ENCODE peak calls at places on chromosomes 2 and 18, in ten cellular contexts. One of them, this sample, is unnamed.

GRCh38 chr18:48621240-48621639 is 82.4 kb downstream of the CTIF start:
- DNase-seq in GM20000: no peak
- DNase-seq in lower lobe of right lung: no peak
- DNase-seq in tibial nerve: no peak
- DNase-seq in sigmoid colon: no peak
- DNase-seq in heart right ventricle: no peak
- DNase-seq in fibroblast of mammary gland: peak
- DNase-seq in HL-60: no peak
- DNase-seq in OCI-LY7: no peak
- DNase-seq in Panc1: no peak
- DNase-seq in this sample: no peak

GRCh38 chr2:59585657-59586056 is 967.8 kb downstream of the BCL11A start:
- DNase-seq in fibroblast of mammary gland: no peak
- DNase-seq in Panc1: no peak
- DNase-seq in tibial nerve: no peak
- DNase-seq in HL-60: no peak
- DNase-seq in GM20000: no peak
- DNase-seq in OCI-LY7: no peak
- DNase-seq in lower lobe of right lung: no peak
- DNase-seq in sigmoid colon: no peak
- DNase-seq in heart right ventricle: no peak
- DNase-seq in this sample: no peak

GRCh38 chr2:145123606-145124005 is 603.7 kb upstream of the ZEB2 start:
- DNase-seq in lower lobe of right lung: peak
- DNase-seq in tibial nerve: no peak
- DNase-seq in OCI-LY7: no peak
- DNase-seq in heart right ventricle: peak
- DNase-seq in fibroblast of mammary gland: peak
- DNase-seq in HL-60: no peak
- DNase-seq in GM20000: no peak
- DNase-seq in Panc1: no peak
- DNase-seq in sigmoid colon: no peak
- DNase-seq in this sample: no peak

GRCh38 chr2:232532406-232532805 is 6.4 kb downstream of the CHRND start:
- DNase-seq in GM20000: no peak
- DNase-seq in heart right ventricle: peak
- DNase-seq in HL-60: no peak
- DNase-seq in sigmoid colon: peak
- DNase-seq in OCI-LY7: peak
- DNase-seq in lower lobe of right lung: peak
- DNase-seq in fibroblast of mammary gland: no peak
- DNase-seq in tibial nerve: no peak
- DNase-seq in Panc1: no peak
- DNase-seq in this sample: no peak

GRCh38 chr2:112626604-112627059 is 19.1 kb upstream of the SLC20A1 start:
- DNase-seq in fibroblast of mammary gland: peak
- DNase-seq in Panc1: peak
- DNase-seq in lower lobe of right lung: peak
- DNase-seq in GM20000: peak
- DNase-seq in OCI-LY7: peak
- DNase-seq in sigmoid colon: peak
- DNase-seq in heart right ventricle: peak
- DNase-seq in tibial nerve: no peak
- DNase-seq in HL-60: peak
- DNase-seq in this sample: peak

GRCh38 chr2:8685697-8686358 is 4.0 kb downstream of the ID2 start:
- DNase-seq in fibroblast of mammary gland: no peak
- DNase-seq in HL-60: peak
- DNase-seq in tibial nerve: peak
- DNase-seq in heart right ventricle: peak
- DNase-seq in lower lobe of right lung: peak
- DNase-seq in GM20000: peak
- DNase-seq in OCI-LY7: peak
- DNase-seq in sigmoid colon: peak
- DNase-seq in Panc1: no peak
- DNase-seq in this sample: peak

GRCh38 chr18:48290162-48290926 is 118.8 kb downstream of the ZBTB7C start:
- DNase-seq in heart right ventricle: no peak
- DNase-seq in OCI-LY7: no peak
- DNase-seq in fibroblast of mammary gland: no peak
- DNase-seq in sigmoid colon: no peak
- DNase-seq in HL-60: no peak
- DNase-seq in GM20000: no peak
- DNase-seq in lower lobe of right lung: no peak
- DNase-seq in tibial nerve: no peak
- DNase-seq in Panc1: no peak
- DNase-seq in this sample: no peak

GRCh38 chr18:79507076-79507545 is 111.4 kb downstream of the NFATC1 start:
- DNase-seq in sigmoid colon: peak
- DNase-seq in OCI-LY7: no peak
- DNase-seq in lower lobe of right lung: peak
- DNase-seq in GM20000: no peak
- DNase-seq in HL-60: no peak
- DNase-seq in Panc1: no peak
- DNase-seq in heart right ventricle: peak
- DNase-seq in fibroblast of mammary gland: peak
- DNase-seq in tibial nerve: peak
- DNase-seq in this sample: peak

GRCh38 chr2:85911097-85911496 is 22.3 kb upstream of the ST3GAL5 start:
- DNase-seq in tibial nerve: no peak
- DNase-seq in heart right ventricle: no peak
- DNase-seq in sigmoid colon: no peak
- DNase-seq in OCI-LY7: no peak
- DNase-seq in lower lobe of right lung: no peak
- DNase-seq in fibroblast of mammary gland: no peak
- DNase-seq in Panc1: no peak
- DNase-seq in GM20000: no peak
- DNase-seq in HL-60: no peak
- DNase-seq in this sample: no peak

GRCh38 chr2:61970807-61971556 is 65.5 kb downstream of the COMMD1 start:
- DNase-seq in OCI-LY7: no peak
- DNase-seq in tibial nerve: no peak
- DNase-seq in heart right ventricle: no peak
- DNase-seq in Panc1: no peak
- DNase-seq in GM20000: no peak
- DNase-seq in HL-60: no peak
- DNase-seq in lower lobe of right lung: no peak
- DNase-seq in sigmoid colon: no peak
- DNase-seq in fibroblast of mammary gland: no peak
- DNase-seq in this sample: no peak
- TF ChIP-seq CTCF in OCI-LY7: no peak
- TF ChIP-seq CTCF in tibial nerve: no peak
- TF ChIP-seq CTCF in heart right ventricle: peak
- TF ChIP-seq CTCF in Panc1: peak
- TF ChIP-seq CTCF in GM20000: no peak
- TF ChIP-seq CTCF in HL-60: no peak
- TF ChIP-seq CTCF in lower lobe of right lung: no peak
- TF ChIP-seq CTCF in sigmoid colon: no peak
- TF ChIP-seq CTCF in fibroblast of mammary gland: no peak
- TF ChIP-seq CTCF in this sample: no peak

DNA sequence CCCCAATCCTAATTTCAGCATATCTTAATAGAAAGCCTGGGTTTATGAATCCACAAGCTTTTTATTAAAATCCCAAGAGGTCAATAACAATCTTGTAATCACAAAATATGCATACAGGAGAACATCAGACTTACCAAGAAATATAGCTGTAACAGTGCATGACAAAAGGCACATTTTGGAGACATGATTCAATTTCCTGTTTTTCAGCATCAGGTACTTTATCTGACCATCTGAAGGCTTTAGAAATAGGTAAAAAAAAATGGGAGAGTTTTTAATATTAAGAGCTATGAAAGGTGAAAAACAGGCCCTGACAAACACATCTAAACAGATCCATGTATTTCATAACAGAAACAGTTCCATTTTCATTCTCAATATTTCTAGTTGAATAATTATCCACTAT is 89.9 kb upstream of the EFEMP1 start:
- DNase-seq in Panc1: no peak
- DNase-seq in fibroblast of mammary gland: no peak
- DNase-seq in HL-60: no peak
- DNase-seq in OCI-LY7: no peak
- DNase-seq in lower lobe of right lung: no peak
- DNase-seq in sigmoid colon: no peak
- DNase-seq in GM20000: no peak
- DNase-seq in heart right ventricle: no peak
- DNase-seq in tibial nerve: no peak
- DNase-seq in this sample: no peak
- TF ChIP-seq CTCF in Panc1: no peak
- TF ChIP-seq CTCF in fibroblast of mammary gland: no peak
- TF ChIP-seq CTCF in HL-60: no peak
- TF ChIP-seq CTCF in OCI-LY7: no peak
- TF ChIP-seq CTCF in lower lobe of right lung: no peak
- TF ChIP-seq CTCF in sigmoid colon: no peak
- TF ChIP-seq CTCF in GM20000: no peak
- TF ChIP-seq CTCF in heart right ventricle: no peak
- TF ChIP-seq CTCF in tibial nerve: no peak
- TF ChIP-seq CTCF in this sample: no peak

GRCh38 chr2:231411237-231411636 is 15.7 kb downstream of the B3GNT7 start:
- DNase-seq in sigmoid colon: no peak
- DNase-seq in HL-60: no peak
- DNase-seq in tibial nerve: no peak
- DNase-seq in lower lobe of right lung: no peak
- DNase-seq in fibroblast of mammary gland: no peak
- DNase-seq in heart right ventricle: no peak
- DNase-seq in Panc1: no peak
- DNase-seq in GM20000: no peak
- DNase-seq in OCI-LY7: no peak
- DNase-seq in this sample: no peak

GRCh38 chr2:231413456-231413855 is 17.9 kb downstream of the B3GNT7 start:
- DNase-seq in sigmoid colon: no peak
- DNase-seq in heart right ventricle: no peak
- DNase-seq in GM20000: no peak
- DNase-seq in HL-60: no peak
- DNase-seq in tibial nerve: no peak
- DNase-seq in lower lobe of right lung: no peak
- DNase-seq in fibroblast of mammary gland: no peak
- DNase-seq in OCI-LY7: no peak
- DNase-seq in Panc1: no peak
- DNase-seq in this sample: no peak

GRCh38 chr2:231410293-231411004 is 14.9 kb downstream of the B3GNT7 start:
- DNase-seq in sigmoid colon: no peak
- DNase-seq in fibroblast of mammary gland: no peak
- DNase-seq in heart right ventricle: no peak
- DNase-seq in GM20000: no peak
- DNase-seq in HL-60: no peak
- DNase-seq in Panc1: no peak
- DNase-seq in tibial nerve: no peak
- DNase-seq in OCI-LY7: no peak
- DNase-seq in lower lobe of right lung: no peak
- DNase-seq in this sample: no peak

GRCh38 chr2:231412616-231412963 is 17.1 kb downstream of the B3GNT7 start:
- DNase-seq in GM20000: no peak
- DNase-seq in OCI-LY7: no peak
- DNase-seq in HL-60: no peak
- DNase-seq in lower lobe of right lung: no peak
- DNase-seq in fibroblast of mammary gland: no peak
- DNase-seq in heart right ventricle: no peak
- DNase-seq in Panc1: no peak
- DNase-seq in sigmoid colon: no peak
- DNase-seq in tibial nerve: no peak
- DNase-seq in this sample: no peak

GRCh38 chr2:231411871-231412615 is 16.5 kb downstream of the B3GNT7 start:
- DNase-seq in OCI-LY7: peak
- DNase-seq in tibial nerve: peak
- DNase-seq in GM20000: peak
- DNase-seq in lower lobe of right lung: peak
- DNase-seq in fibroblast of mammary gland: peak
- DNase-seq in Panc1: peak
- DNase-seq in heart right ventricle: peak
- DNase-seq in sigmoid colon: peak
- DNase-seq in HL-60: no peak
- DNase-seq in this sample: peak
- TF ChIP-seq CTCF in OCI-LY7: peak
- TF ChIP-seq CTCF in tibial nerve: peak
- TF ChIP-seq CTCF in GM20000: peak
- TF ChIP-seq CTCF in lower lobe of right lung: peak
- TF ChIP-seq CTCF in fibroblast of mammary gland: peak
- TF ChIP-seq CTCF in Panc1: peak
- TF ChIP-seq CTCF in heart right ventricle: peak
- TF ChIP-seq CTCF in sigmoid colon: peak
- TF ChIP-seq CTCF in HL-60: peak
- TF ChIP-seq CTCF in this sample: peak

GRCh38 chr2:234949762-234950434 is 1.9 kb upstream of the SH3BP4 start:
- DNase-seq in lower lobe of right lung: no peak
- DNase-seq in HL-60: no peak
- DNase-seq in tibial nerve: no peak
- DNase-seq in Panc1: no peak
- DNase-seq in OCI-LY7: no peak
- DNase-seq in GM20000: no peak
- DNase-seq in sigmoid colon: no peak
- DNase-seq in fibroblast of mammary gland: peak
- DNase-seq in heart right ventricle: no peak
- DNase-seq in this sample: no peak

GRCh38 chr2:234951386-234952269 is at the start of gene SH3BP4:
- DNase-seq in GM20000: peak
- DNase-seq in sigmoid colon: peak
- DNase-seq in Panc1: no peak
- DNase-seq in OCI-LY7: no peak
- DNase-seq in fibroblast of mammary gland: peak
- DNase-seq in lower lobe of right lung: peak
- DNase-seq in heart right ventricle: peak
- DNase-seq in HL-60: no peak
- DNase-seq in tibial nerve: peak
- DNase-seq in this sample: peak

GRCh38 chr2:234950435-234950729 is 1.4 kb upstream of the SH3BP4 start:
- DNase-seq in tibial nerve: no peak
- DNase-seq in HL-60: no peak
- DNase-seq in lower lobe of right lung: no peak
- DNase-seq in sigmoid colon: no peak
- DNase-seq in fibroblast of mammary gland: no peak
- DNase-seq in OCI-LY7: no peak
- DNase-seq in Panc1: no peak
- DNase-seq in heart right ventricle: no peak
- DNase-seq in GM20000: no peak
- DNase-seq in this sample: no peak

GRCh38 chr2:234952270-234953115 is 676 bp downstream of the SH3BP4 start:
- DNase-seq in heart right ventricle: peak
- DNase-seq in Panc1: no peak
- DNase-seq in sigmoid colon: peak
- DNase-seq in tibial nerve: no peak
- DNase-seq in HL-60: no peak
- DNase-seq in lower lobe of right lung: peak
- DNase-seq in GM20000: peak
- DNase-seq in fibroblast of mammary gland: no peak
- DNase-seq in OCI-LY7: no peak
- DNase-seq in this sample: no peak

DNA sequence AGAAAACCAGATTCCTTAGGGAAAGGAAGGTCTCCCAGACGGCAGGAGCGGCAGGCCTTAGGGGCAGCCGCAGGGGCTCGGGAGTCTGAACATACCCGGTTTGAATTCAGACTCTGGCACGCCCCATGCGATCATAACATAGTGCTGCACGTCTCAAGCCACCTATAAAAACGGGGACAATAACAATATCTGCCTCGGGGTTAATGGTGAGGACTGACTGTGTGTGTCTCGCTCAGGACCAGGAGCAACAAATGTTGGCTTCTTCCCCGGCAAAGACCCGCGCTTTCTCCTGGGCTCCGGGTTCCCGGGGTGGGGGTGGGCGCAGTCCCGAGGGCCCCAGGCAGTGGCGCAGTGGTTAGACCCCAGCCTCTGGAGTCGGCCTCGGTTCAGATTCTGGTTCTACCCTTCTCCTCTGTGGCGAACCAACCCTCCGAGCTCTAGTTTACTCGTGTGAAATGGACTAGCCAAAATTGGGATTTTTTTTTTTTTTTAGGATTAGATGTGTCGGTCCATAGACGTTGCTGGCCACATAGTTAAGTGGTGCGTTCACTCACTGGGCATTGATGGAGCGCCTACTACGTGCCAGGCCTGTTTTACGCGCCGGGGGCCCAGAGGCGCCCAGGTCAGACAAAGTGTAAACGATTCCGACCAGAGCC is 959 bp upstream of the SH3BP4 start:
- DNase-seq in GM20000: no peak
- DNase-seq in fibroblast of mammary gland: peak
- DNase-seq in OCI-LY7: no peak
- DNase-seq in heart right ventricle: no peak
- DNase-seq in Panc1: no peak
- DNase-seq in HL-60: no peak
- DNase-seq in lower lobe of right lung: no peak
- DNase-seq in sigmoid colon: peak
- DNase-seq in tibial nerve: no peak
- DNase-seq in this sample: no peak
- TF ChIP-seq CTCF in GM20000: no peak
- TF ChIP-seq CTCF in fibroblast of mammary gland: no peak
- TF ChIP-seq CTCF in OCI-LY7: no peak
- TF ChIP-seq CTCF in heart right ventricle: no peak
- TF ChIP-seq CTCF in Panc1: no peak
- TF ChIP-seq CTCF in HL-60: no peak
- TF ChIP-seq CTCF in lower lobe of right lung: no peak
- TF ChIP-seq CTCF in sigmoid colon: no peak
- TF ChIP-seq CTCF in tibial nerve: no peak
- TF ChIP-seq CTCF in this sample: no peak